ENCODE peak calls at places on chromosomes 1 and 21, in six cellular contexts. One of them, this sample, is unnamed.

GRCh38 chr1:167202049-167202448 is 18.6 kb upstream of the POU2F1 start:
- DNase-seq in mucosa of descending colon: no peak
- DNase-seq in astrocyte of the cerebellum: no peak
- DNase-seq in BJ: no peak
- DNase-seq in uterus: no peak
- DNase-seq in A549: no peak
- DNase-seq in this sample: no peak

GRCh38 chr1:29800522-29800956 is 564.2 kb downstream of the PTPRU start:
- DNase-seq in mucosa of descending colon: no peak
- DNase-seq in BJ: no peak
- DNase-seq in A549: no peak
- DNase-seq in uterus: no peak
- DNase-seq in astrocyte of the cerebellum: no peak
- DNase-seq in this sample: peak; percentile 62

GRCh38 chr1:169949139-169949538 is 55.4 kb upstream of the SCYL3 start:
- DNase-seq in mucosa of descending colon: no peak
- DNase-seq in uterus: no peak
- DNase-seq in astrocyte of the cerebellum: peak; percentile 26
- DNase-seq in BJ: no peak
- DNase-seq in A549: no peak
- DNase-seq in this sample: no peak

GRCh38 chr1:119687391-119688079 is 24.2 kb upstream of the PHGDH start:
- DNase-seq in astrocyte of the cerebellum: no peak
- DNase-seq in uterus: no peak
- DNase-seq in A549: no peak
- DNase-seq in BJ: no peak
- DNase-seq in mucosa of descending colon: no peak
- DNase-seq in this sample: no peak

GRCh38 chr1:7346600-7347570 is 424.2 kb upstream of the VAMP3 start:
- DNase-seq in A549: no peak
- DNase-seq in uterus: no peak
- DNase-seq in BJ: no peak
- DNase-seq in mucosa of descending colon: no peak
- DNase-seq in astrocyte of the cerebellum: no peak
- DNase-seq in this sample: no peak

GRCh38 chr1:96934282-96934681 is 212.7 kb downstream of the PTBP2 start:
- DNase-seq in uterus: no peak
- DNase-seq in mucosa of descending colon: no peak
- DNase-seq in BJ: no peak
- DNase-seq in astrocyte of the cerebellum: no peak
- DNase-seq in A549: no peak
- DNase-seq in this sample: no peak

GRCh38 chr1:43801203-43801602 is 93.9 kb downstream of the ST3GAL3 start:
- DNase-seq in astrocyte of the cerebellum: no peak
- DNase-seq in BJ: no peak
- DNase-seq in uterus: no peak
- DNase-seq in mucosa of descending colon: no peak
- DNase-seq in A549: no peak
- DNase-seq in this sample: no peak

GRCh38 chr1:12078938-12079861 is 16.1 kb downstream of the TNFRSF8 start:
- DNase-seq in mucosa of descending colon: no peak
- DNase-seq in uterus: peak; percentile 33
- DNase-seq in astrocyte of the cerebellum: peak; percentile 18
- DNase-seq in A549: peak; percentile 34
- DNase-seq in BJ: no peak
- DNase-seq in this sample: no peak

GRCh38 chr1:72000809-72001208 is 281.5 kb downstream of the NEGR1 start:
- DNase-seq in uterus: no peak
- DNase-seq in mucosa of descending colon: no peak
- DNase-seq in A549: peak; percentile 28
- DNase-seq in astrocyte of the cerebellum: no peak
- DNase-seq in BJ: no peak
- DNase-seq in this sample: no peak

GRCh38 chr1:181135815-181136737 is 47.6 kb downstream of the IER5 start:
- DNase-seq in BJ: peak; percentile 87
- DNase-seq in mucosa of descending colon: no peak
- DNase-seq in uterus: peak; percentile 52
- DNase-seq in astrocyte of the cerebellum: peak; percentile 87
- DNase-seq in A549: peak; percentile 67
- DNase-seq in this sample: no peak

GRCh38 chr1:222390181-222390580 is 157.7 kb downstream of the HHIPL2 start:
- DNase-seq in mucosa of descending colon: no peak
- DNase-seq in uterus: no peak
- DNase-seq in astrocyte of the cerebellum: peak; percentile 57
- DNase-seq in BJ: no peak
- DNase-seq in A549: no peak
- DNase-seq in this sample: no peak

GRCh38 chr1:215128514-215128913 is 46.0 kb downstream of the KCNK2 start:
- DNase-seq in A549: no peak
- DNase-seq in uterus: no peak
- DNase-seq in BJ: no peak
- DNase-seq in mucosa of descending colon: no peak
- DNase-seq in astrocyte of the cerebellum: no peak
- DNase-seq in this sample: no peak

GRCh38 chr1:40362699-40363098 is 10.8 kb upstream of the SMAP2 start:
- DNase-seq in mucosa of descending colon: no peak
- DNase-seq in BJ: no peak
- DNase-seq in uterus: no peak
- DNase-seq in astrocyte of the cerebellum: no peak
- DNase-seq in A549: no peak
- DNase-seq in this sample: no peak

GRCh38 chr1:173527151-173527826 is 50.2 kb downstream of the PRDX6 start:
- DNase-seq in BJ: no peak
- DNase-seq in A549: no peak
- DNase-seq in astrocyte of the cerebellum: no peak
- DNase-seq in mucosa of descending colon: no peak
- DNase-seq in uterus: no peak
- DNase-seq in this sample: no peak

GRCh38 chr1:40822890-40823289 is 39.3 kb downstream of the CITED4 start:
- DNase-seq in mucosa of descending colon: peak; percentile 38
- DNase-seq in A549: no peak
- DNase-seq in BJ: no peak
- DNase-seq in astrocyte of the cerebellum: no peak
- DNase-seq in uterus: no peak
- DNase-seq in this sample: no peak

GRCh38 chr1:115877511-115877910 is 36.6 kb upstream of the NHLH2 start:
- DNase-seq in astrocyte of the cerebellum: no peak
- DNase-seq in mucosa of descending colon: no peak
- DNase-seq in A549: no peak
- DNase-seq in BJ: no peak
- DNase-seq in uterus: no peak
- DNase-seq in this sample: no peak

GRCh38 chr1:32876341-32877210 is 5.9 kb upstream of the FNDC5 start:
- DNase-seq in uterus: no peak
- DNase-seq in mucosa of descending colon: no peak
- DNase-seq in A549: peak; percentile 34
- DNase-seq in astrocyte of the cerebellum: no peak
- DNase-seq in BJ: no peak
- DNase-seq in this sample: no peak

GRCh38 chr1:55531644-55532043 is 316.5 kb upstream of the USP24 start:
- DNase-seq in astrocyte of the cerebellum: no peak
- DNase-seq in mucosa of descending colon: no peak
- DNase-seq in uterus: no peak
- DNase-seq in BJ: no peak
- DNase-seq in A549: no peak
- DNase-seq in this sample: no peak

DNA sequence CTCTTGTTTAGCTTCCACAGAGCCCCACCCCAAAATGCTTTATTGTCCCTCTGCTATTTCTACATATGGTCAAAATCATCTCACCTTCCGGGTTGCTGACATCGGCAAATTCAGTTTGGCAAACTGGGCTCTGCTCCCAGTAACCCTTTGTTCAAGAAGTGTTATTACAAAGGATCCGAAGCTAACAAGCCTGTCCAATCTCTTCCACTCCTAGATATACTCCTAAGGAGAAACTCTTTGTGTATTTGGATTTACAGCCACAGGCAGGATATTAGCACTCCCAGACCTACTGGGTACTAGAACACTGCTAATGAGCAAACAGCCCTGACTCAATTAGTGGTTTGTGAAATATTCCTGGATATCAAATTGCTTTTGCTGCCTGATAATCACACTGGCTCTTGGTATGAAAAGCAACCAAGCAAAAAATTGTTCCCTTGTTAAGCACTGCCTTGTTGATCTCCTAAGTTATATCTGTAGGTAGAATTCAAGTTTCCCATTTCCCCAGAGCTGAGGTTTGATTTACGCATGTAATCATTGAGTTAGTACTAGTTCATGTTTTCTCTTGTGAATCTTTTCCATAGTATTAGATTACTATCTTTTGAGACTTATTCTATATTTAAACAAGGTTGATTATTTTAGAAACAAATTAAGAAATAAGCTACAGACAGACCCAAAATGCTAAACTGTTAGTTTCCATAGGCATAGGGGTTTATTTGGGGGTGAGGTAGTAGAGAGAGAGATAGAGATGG is 3.8 kb downstream of the JUN start:
- DNase-seq in A549: peak; percentile 77
- DNase-seq in mucosa of descending colon: no peak
- DNase-seq in BJ: no peak
- DNase-seq in uterus: peak; percentile 61
- DNase-seq in astrocyte of the cerebellum: no peak
- DNase-seq in this sample: no peak
- H3K4me3 ChIP-seq in A549: peak overlapping the region; percentile 95
- H3K4me3 ChIP-seq in mucosa of descending colon: no peak overlapping the region
- H3K4me3 ChIP-seq in BJ: peak overlapping the region; percentile 6
- H3K4me3 ChIP-seq in uterus: peak overlapping the region; percentile 95
- H3K4me3 ChIP-seq in astrocyte of the cerebellum: peak overlapping the region; percentile 92
- H3K4me3 ChIP-seq in this sample: peak overlapping the region; percentile 88

GRCh38 chr21:37074195-37074510 is 1.1 kb downstream of the TTC3 start:
- DNase-seq in uterus: no peak
- DNase-seq in BJ: no peak
- DNase-seq in astrocyte of the cerebellum: no peak
- DNase-seq in mucosa of descending colon: no peak
- DNase-seq in A549: peak; percentile 4
- DNase-seq in this sample: no peak

GRCh38 chr21:37074546-37074945 is 1.5 kb downstream of the TTC3 start:
- DNase-seq in mucosa of descending colon: no peak
- DNase-seq in astrocyte of the cerebellum: no peak
- DNase-seq in uterus: no peak
- DNase-seq in A549: no peak
- DNase-seq in BJ: no peak
- DNase-seq in this sample: no peak

GRCh38 chr21:37076087-37076486 is 3.0 kb downstream of the TTC3 start:
- DNase-seq in astrocyte of the cerebellum: no peak
- DNase-seq in A549: no peak
- DNase-seq in mucosa of descending colon: no peak
- DNase-seq in BJ: no peak
- DNase-seq in uterus: no peak
- DNase-seq in this sample: no peak

GRCh38 chr21:37073417-37074194 is 552 bp downstream of the TTC3 start:
- DNase-seq in astrocyte of the cerebellum: no peak
- DNase-seq in A549: peak; percentile 14
- DNase-seq in mucosa of descending colon: peak; percentile 83
- DNase-seq in uterus: peak; percentile 59
- DNase-seq in BJ: no peak
- DNase-seq in this sample: peak; percentile 86

DNA sequence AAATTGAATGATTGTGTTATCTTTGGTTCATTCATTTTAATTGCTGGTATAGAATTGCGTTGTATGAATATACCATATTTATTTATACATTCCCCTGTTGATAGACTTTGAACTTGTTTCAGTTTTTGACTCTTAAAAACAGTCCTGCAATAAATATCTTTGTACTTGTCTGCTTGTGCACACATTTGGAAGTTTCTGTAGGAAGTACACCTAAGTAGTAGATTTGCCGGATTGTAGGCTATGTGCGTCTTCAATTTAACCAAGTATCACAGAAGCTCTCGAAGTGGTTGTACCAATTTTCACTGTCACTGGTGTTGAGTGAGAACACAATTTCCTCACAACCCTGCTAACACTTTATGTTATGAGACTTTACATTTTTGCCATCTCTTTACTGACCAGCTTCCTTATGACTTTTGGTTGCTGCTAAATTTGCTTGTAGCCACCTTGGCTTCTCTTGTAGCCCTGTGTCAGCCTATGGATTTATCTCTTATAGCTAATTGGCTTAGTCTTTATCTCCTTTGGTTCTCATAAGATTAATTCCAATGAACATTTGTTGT is 2.2 kb downstream of the TTC3 start:
- DNase-seq in BJ: no peak
- DNase-seq in uterus: no peak
- DNase-seq in A549: no peak
- DNase-seq in astrocyte of the cerebellum: no peak
- DNase-seq in mucosa of descending colon: no peak
- DNase-seq in this sample: no peak
- H3K4me3 ChIP-seq in BJ: no peak overlapping the region
- H3K4me3 ChIP-seq in uterus: no peak overlapping the region
- H3K4me3 ChIP-seq in A549: no peak overlapping the region
- H3K4me3 ChIP-seq in astrocyte of the cerebellum: no peak overlapping the region
- H3K4me3 ChIP-seq in mucosa of descending colon: no peak overlapping the region
- H3K4me3 ChIP-seq in this sample: no peak overlapping the region

DNA sequence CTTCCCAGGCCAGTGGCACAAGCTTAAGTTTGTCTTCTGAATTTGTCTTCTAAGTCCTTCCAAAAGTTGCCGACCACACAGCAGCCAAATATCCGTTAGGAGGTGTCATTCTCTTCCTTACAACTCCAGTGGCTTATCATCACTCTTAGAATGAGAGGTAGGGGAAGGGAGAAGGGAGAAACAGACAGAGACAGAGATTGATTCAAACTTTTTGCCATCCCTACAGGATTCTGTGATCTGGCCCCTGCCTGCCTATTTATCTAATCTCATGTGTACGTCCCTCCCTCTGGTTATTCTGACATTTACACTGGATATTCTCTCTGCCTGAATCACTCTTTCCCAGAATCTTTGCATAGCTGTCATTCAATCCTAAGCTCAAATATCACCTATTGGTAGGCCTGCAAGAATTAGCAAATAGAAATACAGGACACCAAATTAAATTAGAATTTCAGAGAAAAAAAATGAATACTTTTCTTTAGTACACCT is 488 bp upstream of the GNL2 start:
- DNase-seq in uterus: no peak
- DNase-seq in mucosa of descending colon: no peak
- DNase-seq in A549: no peak
- DNase-seq in astrocyte of the cerebellum: no peak
- DNase-seq in BJ: no peak
- DNase-seq in this sample: no peak
- H3K4me3 ChIP-seq in uterus: peak overlapping the region; percentile 76
- H3K4me3 ChIP-seq in mucosa of descending colon: no peak overlapping the region
- H3K4me3 ChIP-seq in A549: peak overlapping the region; percentile 86
- H3K4me3 ChIP-seq in astrocyte of the cerebellum: peak overlapping the region; percentile 96
- H3K4me3 ChIP-seq in BJ: peak overlapping the region; percentile 69
- H3K4me3 ChIP-seq in this sample: peak overlapping the region; percentile 96

GRCh38 chr21:42524341-42525227 is 10.9 kb downstream of the SLC37A1 start:
- DNase-seq in uterus: peak; percentile 55
- DNase-seq in A549: no peak
- DNase-seq in BJ: peak; percentile 25
- DNase-seq in astrocyte of the cerebellum: peak; percentile 92
- DNase-seq in mucosa of descending colon: peak; percentile 88
- DNase-seq in this sample: peak; percentile 87

GRCh38 chr21:42525228-42525604 is 11.6 kb downstream of the SLC37A1 start:
- DNase-seq in uterus: no peak
- DNase-seq in BJ: no peak
- DNase-seq in mucosa of descending colon: no peak
- DNase-seq in A549: no peak
- DNase-seq in astrocyte of the cerebellum: no peak
- DNase-seq in this sample: peak; percentile 78

GRCh38 chr21:42526379-42526727 is 12.7 kb downstream of the SLC37A1 start:
- DNase-seq in astrocyte of the cerebellum: no peak
- DNase-seq in A549: no peak
- DNase-seq in mucosa of descending colon: peak; percentile 89
- DNase-seq in uterus: no peak
- DNase-seq in BJ: no peak
- DNase-seq in this sample: peak; percentile 70

GRCh38 chr21:42527127-42527488 is 13.5 kb downstream of the SLC37A1 start:
- DNase-seq in mucosa of descending colon: no peak
- DNase-seq in A549: no peak
- DNase-seq in uterus: no peak
- DNase-seq in astrocyte of the cerebellum: no peak
- DNase-seq in BJ: no peak
- DNase-seq in this sample: no peak

GRCh38 chr21:42525676-42526378 is 12.2 kb downstream of the SLC37A1 start:
- DNase-seq in BJ: no peak
- DNase-seq in uterus: no peak
- DNase-seq in astrocyte of the cerebellum: no peak
- DNase-seq in mucosa of descending colon: no peak
- DNase-seq in A549: no peak
- DNase-seq in this sample: peak; percentile 24
- H3K4me3 ChIP-seq in BJ: no peak overlapping the region
- H3K4me3 ChIP-seq in uterus: no peak overlapping the region
- H3K4me3 ChIP-seq in astrocyte of the cerebellum: no peak overlapping the region
- H3K4me3 ChIP-seq in mucosa of descending colon: no peak overlapping the region
- H3K4me3 ChIP-seq in A549: no peak overlapping the region
- H3K4me3 ChIP-seq in this sample: no peak overlapping the region

This sample was measured in coronary artery.